ENCODE peak calls at places on chromosomes 13 and 19, in seven cellular contexts. U is dorsolateral prefrontal cortex, Q is MM.1S, L is astrocyte of the spinal cord, C is heart right ventricle, V is fibroblast of lung, M is AG04449. B is an unnamed sample.

GRCh38 chr13:110131424-110131823 is 175.5 kb downstream of the COL4A1 start:
- DNase-seq in Q (no peak), L (no peak), M (no peak), C (no peak), U (no peak), V (no peak), B (no peak)

GRCh38 chr19:35931161-35931873 is 4.9 kb upstream of the LRFN3 start:
- DNase-seq in L (peak), Q (peak), V (peak), C (peak), M (peak), U (peak), B (peak)

GRCh38 chr19:9996541-9996940 is 13.8 kb downstream of the COL5A3 start:
- DNase-seq in L (no peak), C (no peak), U (no peak), Q (no peak), M (no peak), V (peak), B (no peak)

GRCh38 chr13:26133851-26134250 is 82.0 kb upstream of the SHISA2 start:
- DNase-seq in V (no peak), U (no peak), Q (no peak), L (no peak), C (no peak), M (no peak), B (no peak)

GRCh38 chr19:1449467-1450442 is at the start of gene APC2:
- DNase-seq in M (no peak), U (peak), C (no peak), L (peak), V (no peak), Q (no peak), B (peak)

GRCh38 chr13:97306106-97306505 is 84.0 kb downstream of the MBNL2 start:
- DNase-seq in U (no peak), L (no peak), V (no peak), C (no peak), M (no peak), Q (no peak), B (no peak)

GRCh38 chr19:29277107-29277506 is 64.2 kb upstream of the UQCRFS1 start:
- DNase-seq in Q (peak), U (peak), M (no peak), C (peak), V (no peak), L (no peak), B (no peak)

GRCh38 chr13:109389892-109390345 is 396.5 kb downstream of the IRS2 start:
- DNase-seq in U (no peak), L (no peak), V (peak), C (no peak), Q (no peak), M (no peak), B (no peak)

GRCh38 chr19:16449330-16449961 is 22.3 kb downstream of the EPS15L1 start:
- DNase-seq in M (no peak), Q (peak), U (no peak), L (no peak), V (peak), C (no peak), B (no peak)

GRCh38 chr19:51441410-51442390 is 16.6 kb downstream of the SIGLEC8 start:
- DNase-seq in L (no peak), U (no peak), V (no peak), C (no peak), Q (no peak), M (no peak), B (no peak)

GRCh38 chr13:25971499-25972145 is 80.2 kb downstream of the SHISA2 start:
- DNase-seq in U (peak), V (no peak), Q (no peak), C (no peak), M (no peak), L (no peak), B (no peak)

GRCh38 chr19:33509774-33510173 is 11.8 kb downstream of the PEPD start:
- DNase-seq in U (no peak), C (no peak), L (no peak), M (no peak), V (no peak), Q (no peak), B (no peak)

GRCh38 chr19:6587093-6587820 is 3.7 kb downstream of the CD70 start:
- DNase-seq in C (no peak), M (no peak), V (no peak), Q (no peak), U (no peak), L (no peak), B (no peak)

GRCh38 chr19:47899335-47899734 is 13.2 kb upstream of the SULT2A1 start:
- DNase-seq in L (no peak), Q (no peak), M (no peak), V (no peak), C (no peak), U (no peak), B (no peak)

GRCh38 chr13:50129065-50129922 is 114.0 kb downstream of the KCNRG start:
- DNase-seq in L (no peak), Q (peak), V (no peak), C (no peak), U (no peak), M (no peak), B (no peak)

GRCh38 chr13:43132911-43133310 is 109.5 kb downstream of the DNAJC15 start:
- DNase-seq in V (no peak), M (no peak), U (no peak), Q (no peak), L (no peak), C (no peak), B (no peak)

GRCh38 chr19:54560881-54561385 is 12.7 kb upstream of the LILRA2 start:
- DNase-seq in M (no peak), C (no peak), V (no peak), L (no peak), U (no peak), Q (no peak), B (no peak)

GRCh38 chr19:33487901-33488817 is 33.4 kb downstream of the PEPD start:
- DNase-seq in M (no peak), Q (no peak), L (no peak), V (no peak), U (no peak), C (no peak), B (no peak)

GRCh38 chr19:5968431-5969373 is 9.2 kb downstream of the RANBP3 start:
- DNase-seq in Q (peak), U (no peak), V (peak), L (no peak), C (no peak), M (no peak), B (no peak)

GRCh38 chr13:99926014-99926731 is 45.4 kb downstream of the ZIC5 start:
- DNase-seq in U (no peak), V (peak), L (peak), Q (no peak), C (no peak), M (no peak), B (no peak)

GRCh38 chr19:35436477-35437141 is 11.4 kb upstream of the FFAR2 start:
- DNase-seq in U (no peak), Q (no peak), V (peak), L (no peak), M (no peak), C (peak), B (no peak)

GRCh38 chr13:109868583-109869311 is 82.4 kb upstream of the IRS2 start:
- DNase-seq in C (no peak), M (no peak), Q (no peak), V (no peak), U (no peak), L (no peak), B (no peak)

GRCh38 chr19:35756373-35757230 is at the start of gene HSPB6:
- DNase-seq in M (no peak), L (peak), U (peak), C (peak), V (peak), Q (no peak), B (no peak)

GRCh38 chr19:14563989-14564650 is 7.7 kb downstream of the NDUFB7 start:
- DNase-seq in L (peak), M (no peak), Q (no peak), V (no peak), C (no peak), U (no peak), B (no peak)

GRCh38 chr19:11197291-11198174 is at the start of gene KANK2:
- DNase-seq in M (no peak), Q (peak), V (peak), L (peak), U (peak), C (peak), B (peak)

GRCh38 chr13:45398862-45399261 is 19.3 kb downstream of the SLC25A30 start:
- DNase-seq in M (no peak), L (no peak), C (no peak), U (no peak), Q (no peak), V (no peak), B (no peak)

GRCh38 chr19:17097593-17098126 is 22.1 kb downstream of the MYO9B start:
- DNase-seq in C (no peak), L (no peak), Q (no peak), M (no peak), U (no peak), V (peak), B (no peak)

GRCh38 chr13:94950303-94950702 is 238.0 kb upstream of the SOX21 start:
- DNase-seq in M (no peak), C (no peak), L (no peak), V (no peak), Q (no peak), U (peak), B (no peak)

GRCh38 chr13:30381049-30381448 is 41.2 kb upstream of the UBE2L5 start:
- DNase-seq in L (no peak), V (no peak), C (no peak), U (no peak), Q (no peak), M (no peak), B (no peak)

GRCh38 chr13:30388401-30389283 is 33.7 kb upstream of the UBE2L5 start:
- DNase-seq in C (no peak), L (no peak), Q (no peak), U (no peak), M (no peak), V (no peak), B (no peak)

GRCh38 chr13:30377312-30377685 is 45.0 kb upstream of the UBE2L5 start:
- DNase-seq in C (no peak), L (no peak), U (no peak), Q (no peak), V (no peak), M (no peak), B (no peak)

DNA sequence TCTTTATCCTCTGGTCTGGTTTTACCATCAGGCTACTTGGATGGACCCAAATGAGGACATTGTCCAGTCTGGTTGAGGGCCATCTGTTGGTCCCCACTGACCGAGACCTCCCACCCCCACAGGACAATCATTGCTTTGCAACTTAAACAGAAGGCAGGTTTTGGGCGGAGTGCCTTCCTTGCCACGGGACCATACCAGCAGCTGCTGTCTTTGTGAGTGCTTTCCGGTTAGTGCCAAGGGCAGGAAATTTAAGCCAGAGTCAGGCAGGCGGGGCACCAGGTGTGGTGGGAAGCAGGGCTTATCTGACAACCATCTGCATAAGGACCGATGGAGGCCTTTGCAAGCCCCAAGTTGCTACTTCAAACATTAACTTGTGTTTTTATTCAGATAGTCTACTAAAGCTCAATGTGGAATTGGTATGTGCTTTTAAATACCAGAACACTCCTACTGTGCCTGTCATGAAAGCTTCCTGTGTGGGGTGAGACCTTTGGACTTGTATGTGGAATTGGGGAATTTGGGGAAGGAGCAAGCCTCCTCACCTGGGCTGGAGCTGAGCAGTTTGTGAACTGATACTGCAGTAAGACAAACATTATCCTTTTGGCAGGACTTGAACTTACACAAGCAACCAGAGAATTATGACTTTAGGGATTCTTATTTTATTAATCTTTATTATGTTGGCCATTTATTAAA is 39.3 kb upstream of the UBE2L5 start:
- DNase-seq in C (no peak), V (no peak), U (no peak), Q (peak), L (no peak), M (no peak), B (no peak)
- TF ChIP-seq CTCF in C (no peak), V (no peak), U (no peak), Q (peak), L (no peak), M (no peak), B (no peak)

GRCh38 chr13:92535222-92536006 is 691.2 kb upstream of the GPC6 start:
- DNase-seq in V (no peak), L (no peak), C (no peak), Q (no peak), U (no peak), M (no peak), B (no peak)

GRCh38 chr13:92530364-92530763 is 696.2 kb upstream of the GPC6 start:
- DNase-seq in V (no peak), M (no peak), U (no peak), L (no peak), Q (no peak), C (no peak), B (no peak)
- TF ChIP-seq CTCF in V (peak), M (no peak), U (no peak), L (peak), Q (no peak), C (no peak), B (no peak)

GRCh38 chr19:12792048-12792852 is 964 bp downstream of the JUNB start:
- DNase-seq in C (peak), M (no peak), V (no peak), Q (peak), L (peak), U (peak), B (peak)

GRCh38 chr19:12794936-12795335 is 3.6 kb downstream of the JUNB start:
- DNase-seq in M (no peak), Q (no peak), C (no peak), V (no peak), L (no peak), U (no peak), B (no peak)

GRCh38 chr19:12792853-12793289 is 1.6 kb downstream of the JUNB start:
- DNase-seq in L (no peak), U (no peak), C (no peak), M (no peak), V (no peak), Q (no peak), B (no peak)

GRCh38 chr19:12794196-12794921 is 3.1 kb downstream of the JUNB start:
- DNase-seq in Q (no peak), C (no peak), U (no peak), M (no peak), V (no peak), L (peak), B (no peak)

GRCh38 chr19:12793290-12794195 is 2.3 kb downstream of the JUNB start:
- DNase-seq in M (no peak), U (peak), V (peak), L (peak), Q (peak), C (peak), B (peak)
- TF ChIP-seq CTCF in M (no peak), U (no peak), V (no peak), L (no peak), Q (no peak), C (no peak), B (no peak)

DNA sequence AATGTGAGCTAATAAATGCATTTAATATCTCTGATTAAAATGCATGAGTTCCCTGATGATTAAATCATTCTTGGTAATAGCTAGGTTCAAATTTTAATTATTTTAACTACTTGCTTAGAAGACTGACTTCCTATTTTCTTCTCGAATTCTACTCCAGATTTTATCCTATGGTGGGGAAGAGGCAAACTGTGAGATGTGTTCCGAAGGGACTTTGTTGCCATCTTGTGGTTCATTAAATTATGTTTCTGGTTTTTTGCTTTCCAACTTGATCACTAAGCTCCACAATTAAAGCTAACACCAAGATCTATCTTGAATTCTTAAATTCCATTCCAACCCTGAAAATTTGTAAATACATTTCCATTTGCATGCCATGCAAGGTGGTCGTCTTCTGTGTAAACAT is 538.4 kb upstream of the PCDH20 start:
- DNase-seq in V (peak), L (peak), U (no peak), Q (no peak), C (no peak), M (no peak), B (no peak)
- TF ChIP-seq CTCF in V (peak), L (peak), U (peak), Q (peak), C (no peak), M (no peak), B (peak)

B was measured in neural crest cell.